ENCODE peak calls at places on chromosome 3, in four cellular contexts. One of them, this sample, is unnamed.

GRCh38 chr3:64140651-64141050 is 84.6 kb downstream of the PRICKLE2 start:
- DNase-seq in NCI-H460: no peak
- DNase-seq in activated gamma-delta T cell treated with Interleukin-2 at 50 U/mL for 16 hours: no peak
- DNase-seq in T follicular helper cell: no peak
- DNase-seq in this sample: no peak

GRCh38 chr3:56720836-56721235 is 37.8 kb upstream of the TASOR start:
- DNase-seq in NCI-H460: no peak
- DNase-seq in activated gamma-delta T cell treated with Interleukin-2 at 50 U/mL for 16 hours: no peak
- DNase-seq in T follicular helper cell: no peak
- DNase-seq in this sample: no peak

GRCh38 chr3:143206955-143207337 is 87.4 kb downstream of the CHST2 start:
- DNase-seq in NCI-H460: no peak
- DNase-seq in activated gamma-delta T cell treated with Interleukin-2 at 50 U/mL for 16 hours: no peak
- DNase-seq in T follicular helper cell: no peak
- DNase-seq in this sample: no peak

GRCh38 chr3:118168175-118168574 is 866.5 kb downstream of the IGSF11 start:
- DNase-seq in NCI-H460: no peak
- DNase-seq in activated gamma-delta T cell treated with Interleukin-2 at 50 U/mL for 16 hours: no peak
- DNase-seq in T follicular helper cell: no peak
- DNase-seq in this sample: no peak

GRCh38 chr3:127814325-127814781 is 8.0 kb downstream of the MGLL start:
- DNase-seq in NCI-H460: no peak
- DNase-seq in activated gamma-delta T cell treated with Interleukin-2 at 50 U/mL for 16 hours: no peak
- DNase-seq in T follicular helper cell: no peak
- DNase-seq in this sample: no peak

GRCh38 chr3:178551916-178552321 is 15.7 kb downstream of the KCNMB2 start:
- DNase-seq in NCI-H460: no peak
- DNase-seq in activated gamma-delta T cell treated with Interleukin-2 at 50 U/mL for 16 hours: no peak
- DNase-seq in T follicular helper cell: no peak
- DNase-seq in this sample: no peak

GRCh38 chr3:178343433-178344038 is 192.7 kb upstream of the KCNMB2 start:
- DNase-seq in NCI-H460: no peak
- DNase-seq in activated gamma-delta T cell treated with Interleukin-2 at 50 U/mL for 16 hours: no peak
- DNase-seq in T follicular helper cell: no peak
- DNase-seq in this sample: no peak

GRCh38 chr3:52774901-52775864 is 2.2 kb upstream of the ITIH1 start:
- DNase-seq in NCI-H460: no peak
- DNase-seq in activated gamma-delta T cell treated with Interleukin-2 at 50 U/mL for 16 hours: no peak
- DNase-seq in T follicular helper cell: no peak
- DNase-seq in this sample: no peak

GRCh38 chr3:78913711-78914110 is 854.1 kb downstream of the ROBO1 start:
- DNase-seq in NCI-H460: no peak
- DNase-seq in activated gamma-delta T cell treated with Interleukin-2 at 50 U/mL for 16 hours: no peak
- DNase-seq in T follicular helper cell: no peak
- DNase-seq in this sample: no peak

GRCh38 chr3:122609798-122610559 is 32.5 kb downstream of the PARP15 start:
- DNase-seq in NCI-H460: no peak
- DNase-seq in activated gamma-delta T cell treated with Interleukin-2 at 50 U/mL for 16 hours: no peak
- DNase-seq in T follicular helper cell: no peak
- DNase-seq in this sample: no peak

GRCh38 chr3:83633758-83634157 is 1325.0 kb upstream of the CADM2 start:
- DNase-seq in NCI-H460: no peak
- DNase-seq in activated gamma-delta T cell treated with Interleukin-2 at 50 U/mL for 16 hours: no peak
- DNase-seq in T follicular helper cell: no peak
- DNase-seq in this sample: no peak

GRCh38 chr3:193744048-193744821 is 151.2 kb downstream of the OPA1 start:
- DNase-seq in NCI-H460: no peak
- DNase-seq in activated gamma-delta T cell treated with Interleukin-2 at 50 U/mL for 16 hours: no peak
- DNase-seq in T follicular helper cell: no peak
- DNase-seq in this sample: no peak

GRCh38 chr3:50255251-50255615 is 13.7 kb upstream of the SEMA3B start:
- DNase-seq in NCI-H460: no peak
- DNase-seq in activated gamma-delta T cell treated with Interleukin-2 at 50 U/mL for 16 hours: no peak
- DNase-seq in T follicular helper cell: no peak
- DNase-seq in this sample: no peak

GRCh38 chr3:76930712-76931111 is 109.2 kb upstream of the ROBO2 start:
- DNase-seq in NCI-H460: no peak
- DNase-seq in activated gamma-delta T cell treated with Interleukin-2 at 50 U/mL for 16 hours: no peak
- DNase-seq in T follicular helper cell: no peak
- DNase-seq in this sample: no peak

GRCh38 chr3:195103623-195104022 is 167.3 kb downstream of the XXYLT1 start:
- DNase-seq in NCI-H460: no peak
- DNase-seq in activated gamma-delta T cell treated with Interleukin-2 at 50 U/mL for 16 hours: no peak
- DNase-seq in T follicular helper cell: no peak
- DNase-seq in this sample: no peak

GRCh38 chr3:122392868-122393844 is 9.2 kb downstream of the FAM162A start:
- DNase-seq in NCI-H460: peak
- DNase-seq in activated gamma-delta T cell treated with Interleukin-2 at 50 U/mL for 16 hours: no peak
- DNase-seq in T follicular helper cell: no peak
- DNase-seq in this sample: no peak

GRCh38 chr3:20039082-20039764 is 1.0 kb upstream of the KAT2B start:
- DNase-seq in NCI-H460: no peak
- DNase-seq in activated gamma-delta T cell treated with Interleukin-2 at 50 U/mL for 16 hours: no peak
- DNase-seq in T follicular helper cell: no peak
- DNase-seq in this sample: no peak

GRCh38 chr3:182389041-182389815 is 404.1 kb upstream of the ATP11B start:
- DNase-seq in NCI-H460: no peak
- DNase-seq in activated gamma-delta T cell treated with Interleukin-2 at 50 U/mL for 16 hours: no peak
- DNase-seq in T follicular helper cell: no peak
- DNase-seq in this sample: no peak

GRCh38 chr3:29427266-29428103 is 146.6 kb downstream of the RBMS3 start:
- DNase-seq in NCI-H460: no peak
- DNase-seq in activated gamma-delta T cell treated with Interleukin-2 at 50 U/mL for 16 hours: no peak
- DNase-seq in T follicular helper cell: no peak
- DNase-seq in this sample: no peak

GRCh38 chr3:99825239-99825638 is 7.6 kb downstream of the CMSS1 start:
- DNase-seq in NCI-H460: no peak
- DNase-seq in activated gamma-delta T cell treated with Interleukin-2 at 50 U/mL for 16 hours: no peak
- DNase-seq in T follicular helper cell: no peak
- DNase-seq in this sample: no peak

GRCh38 chr3:142878901-142879300 is 10.0 kb downstream of the PCOLCE2 start:
- DNase-seq in NCI-H460: no peak
- DNase-seq in activated gamma-delta T cell treated with Interleukin-2 at 50 U/mL for 16 hours: no peak
- DNase-seq in T follicular helper cell: no peak
- DNase-seq in this sample: no peak

GRCh38 chr3:150227839-150228238 is 180.3 kb upstream of the TSC22D2 start:
- DNase-seq in NCI-H460: peak
- DNase-seq in activated gamma-delta T cell treated with Interleukin-2 at 50 U/mL for 16 hours: peak
- DNase-seq in T follicular helper cell: no peak
- DNase-seq in this sample: peak

GRCh38 chr3:31704651-31705179 is 172.0 kb downstream of the STT3B start:
- DNase-seq in NCI-H460: peak
- DNase-seq in activated gamma-delta T cell treated with Interleukin-2 at 50 U/mL for 16 hours: no peak
- DNase-seq in T follicular helper cell: no peak
- DNase-seq in this sample: no peak

GRCh38 chr3:187739125-187739560 is 6.1 kb downstream of the BCL6 start:
- DNase-seq in NCI-H460: no peak
- DNase-seq in activated gamma-delta T cell treated with Interleukin-2 at 50 U/mL for 16 hours: peak
- DNase-seq in T follicular helper cell: no peak
- DNase-seq in this sample: no peak

GRCh38 chr3:184776916-184777315 is 35.0 kb upstream of the VPS8 start:
- DNase-seq in NCI-H460: no peak
- DNase-seq in activated gamma-delta T cell treated with Interleukin-2 at 50 U/mL for 16 hours: no peak
- DNase-seq in T follicular helper cell: no peak
- DNase-seq in this sample: no peak

GRCh38 chr3:47265725-47266480 is 16.7 kb downstream of the KIF9 start:
- DNase-seq in NCI-H460: no peak
- DNase-seq in activated gamma-delta T cell treated with Interleukin-2 at 50 U/mL for 16 hours: no peak
- DNase-seq in T follicular helper cell: no peak
- DNase-seq in this sample: no peak

GRCh38 chr3:135326851-135327250 is 531.8 kb downstream of the EPHB1 start:
- DNase-seq in NCI-H460: no peak
- DNase-seq in activated gamma-delta T cell treated with Interleukin-2 at 50 U/mL for 16 hours: no peak
- DNase-seq in T follicular helper cell: no peak
- DNase-seq in this sample: no peak

GRCh38 chr3:45137656-45138181 is 8.5 kb downstream of the CDCP1 start:
- DNase-seq in NCI-H460: no peak
- DNase-seq in activated gamma-delta T cell treated with Interleukin-2 at 50 U/mL for 16 hours: no peak
- DNase-seq in T follicular helper cell: no peak
- DNase-seq in this sample: no peak

GRCh38 chr3:113234688-113235260 is 23.4 kb downstream of the BOC start:
- DNase-seq in NCI-H460: no peak
- DNase-seq in activated gamma-delta T cell treated with Interleukin-2 at 50 U/mL for 16 hours: no peak
- DNase-seq in T follicular helper cell: no peak
- DNase-seq in this sample: no peak

GRCh38 chr3:94965867-94966471 is 903.1 kb downstream of the NSUN3 start:
- DNase-seq in NCI-H460: no peak
- DNase-seq in activated gamma-delta T cell treated with Interleukin-2 at 50 U/mL for 16 hours: no peak
- DNase-seq in T follicular helper cell: no peak
- DNase-seq in this sample: no peak

GRCh38 chr3:113092746-113093145 is 102.0 kb downstream of the GTPBP8 start:
- DNase-seq in NCI-H460: no peak
- DNase-seq in activated gamma-delta T cell treated with Interleukin-2 at 50 U/mL for 16 hours: no peak
- DNase-seq in T follicular helper cell: no peak
- DNase-seq in this sample: no peak

GRCh38 chr3:53132347-53132746 is 2.1 kb upstream of the RFT1 start:
- DNase-seq in NCI-H460: no peak
- DNase-seq in activated gamma-delta T cell treated with Interleukin-2 at 50 U/mL for 16 hours: no peak
- DNase-seq in T follicular helper cell: no peak
- DNase-seq in this sample: no peak

GRCh38 chr3:152260529-152260928 is 8.2 kb upstream of the MBNL1 start:
- DNase-seq in NCI-H460: no peak
- DNase-seq in activated gamma-delta T cell treated with Interleukin-2 at 50 U/mL for 16 hours: no peak
- DNase-seq in T follicular helper cell: no peak
- DNase-seq in this sample: no peak

GRCh38 chr3:10867384-10867783 is 51.4 kb downstream of the SLC6A11 start:
- DNase-seq in NCI-H460: peak
- DNase-seq in activated gamma-delta T cell treated with Interleukin-2 at 50 U/mL for 16 hours: no peak
- DNase-seq in T follicular helper cell: no peak
- DNase-seq in this sample: no peak

GRCh38 chr3:41060106-41060505 is 139.2 kb upstream of the CTNNB1 start:
- DNase-seq in NCI-H460: no peak
- DNase-seq in activated gamma-delta T cell treated with Interleukin-2 at 50 U/mL for 16 hours: no peak
- DNase-seq in T follicular helper cell: no peak
- DNase-seq in this sample: no peak

This sample was measured in activated T-cell treated with anti-CD3 and anti-CD28 coated beads for 1 hour.